ENCODE peak calls at places on chromosomes 16 and 17, in nine cellular contexts. F is osteocyte; P is CD4-positive, alpha-beta T cell; U is GM06990; W is Peyer's patch; X is AG04449; H is breast epithelium; B is fibroblast of pulmonary artery; J is AG04450. E is an unnamed sample.

GRCh38 chr16:64687796-64688195 is 434.1 kb downstream of the CDH11 start:
- DNase-seq in F (no peak), P (no peak), U (no peak), W (no peak), X (no peak), H (no peak), B (no peak), J (no peak), E (no peak)

GRCh38 chr16:48958681-48959080 is 323.0 kb downstream of the CBLN1 start:
- DNase-seq in F (no peak), P (no peak), U (no peak), W (no peak), X (no peak), H (no peak), B (no peak), J (no peak), E (no peak)

GRCh38 chr16:80084614-80085013 is 456.2 kb upstream of the DYNLRB2 start:
- DNase-seq in F (no peak), P (no peak), U (peak), W (no peak), X (no peak), H (no peak), B (peak), J (no peak), E (no peak)

GRCh38 chr16:25633549-25633948 is 58.2 kb upstream of the HS3ST4 start:
- DNase-seq in F (no peak), P (no peak), U (no peak), W (no peak), X (no peak), H (no peak), B (no peak), J (no peak), E (no peak)

GRCh38 chr16:4011225-4011939 is 104.9 kb downstream of the ADCY9 start:
- DNase-seq in F (peak), P (no peak), U (no peak), W (no peak), X (no peak), H (no peak), B (no peak), J (no peak), E (peak)

GRCh38 chr17:78974635-78975591 is 4.8 kb downstream of the LGALS3BP start:
- DNase-seq in F (no peak), P (no peak), U (no peak), W (no peak), X (peak), H (peak), B (peak), J (peak), E (peak)

GRCh38 chr17:50829336-50829735 is 6.0 kb upstream of the WFIKKN2 start:
- DNase-seq in F (no peak), P (no peak), U (no peak), W (no peak), X (no peak), H (no peak), B (no peak), J (no peak), E (no peak)

GRCh38 chr17:70365098-70365583 is 195.8 kb downstream of the KCNJ2 start:
- DNase-seq in F (no peak), P (no peak), U (peak), W (no peak), X (peak), H (no peak), B (peak), J (peak), E (no peak)

GRCh38 chr16:73616186-73616585 is 568.3 kb upstream of the ZFHX3 start:
- DNase-seq in F (no peak), P (no peak), U (no peak), W (no peak), X (no peak), H (no peak), B (no peak), J (no peak), E (no peak)

GRCh38 chr17:12388206-12388605 is 277.5 kb upstream of the MYOCD start:
- DNase-seq in F (no peak), P (no peak), U (no peak), W (no peak), X (peak), H (no peak), B (peak), J (peak), E (no peak)

GRCh38 chr17:40191237-40192208 is 14.3 kb downstream of the RAPGEFL1 start:
- DNase-seq in F (peak), P (peak), U (peak), W (peak), X (no peak), H (peak), B (peak), J (no peak), E (peak)

GRCh38 chr17:550776-551175 is 163.9 kb downstream of the VPS53 start:
- DNase-seq in F (no peak), P (no peak), U (no peak), W (no peak), X (no peak), H (no peak), B (no peak), J (no peak), E (no peak)

GRCh38 chr16:30697264-30698138 is 1.5 kb upstream of the SRCAP start:
- DNase-seq in F (no peak), P (no peak), U (no peak), W (peak), X (no peak), H (no peak), B (no peak), J (no peak), E (no peak)

GRCh38 chr16:52785653-52786052 is 238.7 kb upstream of the TOX3 start:
- DNase-seq in F (no peak), P (no peak), U (no peak), W (no peak), X (no peak), H (no peak), B (no peak), J (no peak), E (no peak)

GRCh38 chr16:49939495-49939894 is 83.6 kb upstream of the ZNF423 start:
- DNase-seq in F (no peak), P (no peak), U (no peak), W (no peak), X (no peak), H (no peak), B (no peak), J (no peak), E (no peak)

GRCh38 chr16:56190903-56191806 is at the start of gene GNAO1:
- DNase-seq in F (no peak), P (peak), U (peak), W (peak), X (no peak), H (peak), B (peak), J (no peak), E (no peak)

GRCh38 chr16:68399456-68399855 is 48.9 kb downstream of the SMPD3 start:
- DNase-seq in F (no peak), P (no peak), U (no peak), W (no peak), X (no peak), H (no peak), B (no peak), J (no peak), E (no peak)

GRCh38 chr16:50699345-50700159 is 6.1 kb downstream of the NOD2 start:
- DNase-seq in F (no peak), P (no peak), U (no peak), W (no peak), X (no peak), H (no peak), B (peak), J (no peak), E (no peak)

GRCh38 chr17:34146440-34147043 is 108.5 kb upstream of the CCL2 start:
- DNase-seq in F (no peak), P (peak), U (no peak), W (peak), X (no peak), H (peak), B (no peak), J (no peak), E (no peak)

GRCh38 chr17:50944054-50944901 is 78.1 kb upstream of the TOB1 start:
- DNase-seq in F (no peak), P (peak), U (peak), W (peak), X (no peak), H (peak), B (peak), J (no peak), E (no peak)

GRCh38 chr16:69116911-69117310 is 11.5 kb downstream of the HAS3 start:
- DNase-seq in F (no peak), P (no peak), U (no peak), W (no peak), X (no peak), H (no peak), B (no peak), J (no peak), E (no peak)

GRCh38 chr17:37828313-37829124 is 83.7 kb upstream of the HNF1B start:
- DNase-seq in F (no peak), P (no peak), U (no peak), W (no peak), X (no peak), H (no peak), B (peak), J (no peak), E (no peak)

GRCh38 chr17:44948315-44948795 is 782 bp upstream of the KIF18B start:
- DNase-seq in F (no peak), P (no peak), U (no peak), W (no peak), X (no peak), H (no peak), B (no peak), J (no peak), E (no peak)

GRCh38 chr17:77613627-77614026 is 344.9 kb upstream of the TNRC6C start:
- DNase-seq in F (no peak), P (no peak), U (no peak), W (no peak), X (no peak), H (no peak), B (no peak), J (no peak), E (no peak)

GRCh38 chr17:78108726-78109488 is 19.6 kb downstream of the TMC6 start:
- DNase-seq in F (no peak), P (no peak), U (no peak), W (no peak), X (no peak), H (no peak), B (no peak), J (no peak), E (no peak)

GRCh38 chr17:70848785-70849184 is 679.5 kb downstream of the KCNJ2 start:
- DNase-seq in F (no peak), P (no peak), U (no peak), W (no peak), X (no peak), H (no peak), B (peak), J (peak), E (no peak)

GRCh38 chr16:27205436-27206065 is 2.2 kb downstream of the KDM8 start:
- DNase-seq in F (no peak), P (no peak), U (no peak), W (no peak), X (no peak), H (no peak), B (no peak), J (no peak), E (no peak)

GRCh38 chr17:45020354-45021138 is 30.9 kb downstream of the DCAKD start:
- DNase-seq in F (no peak), P (no peak), U (no peak), W (no peak), X (no peak), H (no peak), B (peak), J (no peak), E (no peak)

DNA sequence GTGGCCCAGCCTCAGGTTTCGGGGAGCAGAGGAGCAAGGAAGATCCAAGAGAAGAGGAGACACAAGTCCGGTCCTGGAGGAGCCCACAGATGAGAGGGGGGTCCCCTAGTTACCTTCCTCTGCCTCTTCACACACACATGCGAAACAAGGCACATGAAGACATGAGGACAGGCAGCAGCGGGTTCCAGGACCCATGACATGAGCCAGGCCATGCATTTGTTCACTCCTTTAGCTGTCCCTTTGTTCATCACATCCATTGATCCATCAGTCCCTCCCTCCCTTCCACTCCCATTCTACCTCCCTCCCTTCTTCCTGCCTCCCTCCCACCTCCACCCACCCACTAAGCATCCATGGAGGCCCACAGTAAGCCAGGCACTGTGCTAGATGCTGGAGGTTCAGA is 9.4 kb downstream of the PPY start:
- DNase-seq in F (no peak), P (no peak), U (no peak), W (no peak), X (no peak), H (no peak), B (no peak), J (no peak), E (no peak)
- TF ChIP-seq CTCF in F (no peak), P (no peak), U (no peak), W (no peak), X (no peak), H (no peak), B (no peak), J (no peak), E (no peak)

DNA sequence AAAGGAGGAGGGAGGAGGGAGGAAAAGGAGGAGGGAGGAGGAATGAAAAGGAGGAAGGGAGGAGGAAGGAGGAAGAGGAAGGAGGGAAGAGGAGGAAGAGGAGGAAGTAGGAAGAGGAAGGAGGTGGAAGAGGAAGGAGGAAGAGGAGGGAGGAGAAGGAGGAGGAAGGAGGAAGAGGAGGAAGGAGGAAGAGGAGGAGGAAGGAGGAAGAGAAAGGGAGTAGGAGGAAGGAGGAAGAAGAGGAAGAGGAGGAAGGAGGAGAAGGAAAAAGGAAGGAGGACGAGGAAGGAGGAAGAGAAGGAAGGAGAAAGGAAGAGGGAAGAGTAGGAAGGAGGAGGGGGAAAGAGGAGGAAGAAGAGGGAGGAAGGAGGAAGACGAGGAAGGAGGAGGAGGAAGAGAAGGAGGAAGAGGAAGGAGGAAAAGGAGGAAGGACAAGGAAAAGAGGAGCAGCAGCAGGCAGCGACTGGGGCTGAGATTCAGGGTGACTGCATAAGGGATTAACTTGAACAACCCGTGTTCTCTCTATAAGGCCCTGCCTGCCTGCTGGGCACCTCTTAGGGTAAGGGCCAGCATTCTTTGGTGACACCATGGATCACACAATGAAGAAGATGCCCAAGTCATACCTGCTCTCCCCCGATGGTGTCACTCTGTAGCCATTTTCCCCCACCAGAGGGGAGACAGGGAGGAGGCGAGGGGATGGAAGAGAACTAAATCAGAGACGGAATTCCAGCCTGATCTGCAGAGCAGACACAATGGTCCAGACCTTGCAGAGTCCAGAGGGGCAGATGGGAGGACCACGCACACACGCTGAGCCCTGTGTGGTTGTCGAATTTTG is 1.4 kb upstream of the IL34 start:
- DNase-seq in F (no peak), P (no peak), U (no peak), W (no peak), X (no peak), H (no peak), B (no peak), J (no peak), E (no peak)
- TF ChIP-seq CTCF in F (no peak), P (no peak), U (peak), W (no peak), X (no peak), H (no peak), B (no peak), J (no peak), E (no peak)

GRCh38 chr16:28981517-28981916 is 3.3 kb upstream of the LAT start:
- DNase-seq in F (no peak), P (peak), U (no peak), W (no peak), X (no peak), H (no peak), B (peak), J (no peak), E (no peak)
- TF ChIP-seq CTCF in F (peak), P (peak), U (peak), W (peak), X (peak), H (no peak), B (peak), J (peak), E (peak)

DNA sequence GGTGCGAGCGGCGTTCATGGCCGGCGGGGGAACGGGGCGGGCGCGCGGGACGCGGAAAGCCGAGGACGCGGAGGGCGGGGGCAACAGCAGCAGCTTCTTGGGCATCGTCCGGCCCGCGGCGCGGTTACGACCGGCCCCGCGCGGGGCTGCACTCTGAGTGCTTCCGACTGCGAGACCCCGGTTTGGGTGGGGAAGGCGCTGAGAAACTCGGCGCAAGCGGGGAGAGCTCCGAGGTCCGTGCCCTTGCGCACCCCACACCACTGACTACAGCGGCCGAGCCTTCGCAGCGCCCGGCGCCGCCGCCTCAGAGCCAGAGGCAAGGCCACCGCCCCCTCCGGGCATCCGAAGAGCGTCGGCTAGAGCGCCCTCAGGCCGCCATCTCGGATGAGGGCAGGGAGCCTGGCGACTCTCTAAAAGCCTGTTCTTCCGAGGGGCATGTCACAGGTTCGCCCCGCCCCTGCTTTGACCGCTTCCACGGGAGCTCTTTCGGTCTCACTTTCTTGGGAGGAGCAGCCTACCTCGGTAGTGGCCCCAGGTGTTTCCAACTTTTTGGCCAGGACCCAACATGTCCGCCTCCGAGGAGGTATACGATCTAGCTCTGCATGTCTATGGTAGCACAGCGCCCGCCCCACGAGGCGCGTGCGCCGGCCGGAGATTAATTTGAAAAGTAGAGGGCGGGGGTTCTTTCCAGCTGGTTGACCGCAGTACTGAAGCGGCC is at the start of gene PRPSAP1:
- DNase-seq in F (peak), P (peak), U (peak), W (peak), X (no peak), H (peak), B (peak), J (peak), E (peak)
- TF ChIP-seq CTCF in F (peak), P (peak), U (no peak), W (peak), X (peak), H (no peak), B (peak), J (peak), E (peak)

GRCh38 chr16:67169642-67170167 is 633 bp upstream of the NOL3 start:
- DNase-seq in F (no peak), P (no peak), U (no peak), W (no peak), X (no peak), H (no peak), B (no peak), J (no peak), E (no peak)
- TF ChIP-seq CTCF in F (peak), P (peak), U (peak), W (peak), X (peak), H (peak), B (peak), J (peak), E (peak)

GRCh38 chr16:2016407-2016922 is 3.1 kb upstream of the NPW start:
- DNase-seq in F (no peak), P (no peak), U (no peak), W (no peak), X (no peak), H (no peak), B (no peak), J (no peak), E (no peak)
- TF ChIP-seq CTCF in F (peak), P (peak), U (peak), W (no peak), X (peak), H (no peak), B (peak), J (peak), E (peak)

DNA sequence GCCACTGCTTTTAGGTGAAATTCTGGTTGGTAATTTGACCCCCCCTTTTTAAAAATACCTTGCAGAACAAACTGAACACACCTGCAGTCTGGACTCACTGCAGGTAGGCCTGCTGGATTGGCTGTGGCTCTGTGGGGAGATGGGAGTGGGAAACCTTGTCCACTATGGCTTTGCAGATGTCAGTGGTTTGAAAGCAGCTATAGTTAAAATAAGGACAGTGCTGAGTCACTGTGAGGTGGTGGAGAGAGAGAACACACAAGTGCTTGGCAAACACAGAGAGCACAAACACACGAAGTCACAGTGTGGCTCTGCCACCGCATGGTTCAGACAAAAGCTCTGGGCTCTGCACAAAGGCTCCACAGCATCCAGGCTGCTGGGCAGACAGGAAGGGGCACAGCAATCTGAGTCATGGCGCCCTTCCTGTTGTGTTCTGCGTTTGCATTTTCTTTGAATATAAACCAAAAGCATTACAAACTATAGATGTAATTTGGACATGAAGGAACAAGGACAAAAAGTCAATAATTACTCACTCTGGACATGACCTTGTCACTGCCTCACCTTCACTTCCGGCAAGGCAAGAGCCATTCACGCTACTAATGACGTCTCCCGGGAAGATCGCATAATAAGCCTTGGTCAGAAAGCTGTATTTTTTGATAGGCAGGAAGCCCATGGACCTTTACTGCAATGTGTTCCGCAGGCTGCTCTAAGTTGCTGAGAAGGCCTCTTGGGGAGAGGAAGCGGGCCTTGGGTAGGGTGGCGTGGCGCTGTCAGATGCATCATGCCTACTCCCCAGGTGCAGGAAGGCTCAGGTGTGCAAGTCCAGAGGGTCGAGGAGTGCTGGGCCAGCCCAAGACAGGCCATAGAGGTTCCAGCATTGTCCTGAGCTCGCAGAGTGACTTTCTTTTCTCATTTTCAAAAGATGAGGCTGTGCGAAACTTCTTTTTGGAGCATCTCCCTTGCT is 60.1 kb upstream of the MED9 start:
- DNase-seq in F (no peak), P (no peak), U (no peak), W (no peak), X (no peak), H (no peak), B (peak), J (no peak), E (peak)
- TF ChIP-seq CTCF in F (no peak), P (no peak), U (no peak), W (no peak), X (no peak), H (no peak), B (no peak), J (no peak), E (no peak)

GRCh38 chr17:48173191-48173590 is 65.6 kb downstream of the SNX11 start:
- DNase-seq in F (no peak), P (no peak), U (no peak), W (no peak), X (no peak), H (no peak), B (no peak), J (no peak), E (no peak)
- TF ChIP-seq CTCF in F (no peak), P (no peak), U (no peak), W (no peak), X (no peak), H (no peak), B (no peak), J (no peak), E (no peak)

GRCh38 chr17:5122586-5123342 is 6.9 kb downstream of the USP6 start:
- DNase-seq in F (peak), P (no peak), U (no peak), W (no peak), X (no peak), H (no peak), B (peak), J (no peak), E (no peak)
- TF ChIP-seq CTCF in F (no peak), P (no peak), U (no peak), W (no peak), X (no peak), H (no peak), B (no peak), J (no peak), E (no peak)

E was measured in AG09319.